ENCODE peak calls at places on chromosomes 1 and 21, in nine cellular contexts. B is transverse colon, M is HepG2, V is H1, L is stomach, I is SK-N-SH, H is GM12878, S is sigmoid colon, O is K562. G is an unnamed sample.

GRCh38 chr1:243642936-243643335 is 207.1 kb downstream of the AKT3 start:
- DNase-seq in B (no peak), M (no peak), V (no peak), L (no peak), I (no peak), H (no peak), S (no peak), O (no peak), G (no peak)

GRCh38 chr1:219542828-219543518 is 69.9 kb downstream of the ZC3H11B start:
- DNase-seq in B (no peak), M (no peak), V (no peak), L (no peak), I (no peak), H (no peak), S (no peak), O (no peak), G (no peak)

GRCh38 chr1:114088392-114089299 is 65.0 kb downstream of the SYT6 start:
- DNase-seq in B (no peak), M (no peak), V (no peak), L (no peak), I (peak), H (no peak), S (no peak), O (no peak), G (no peak)

GRCh38 chr1:61561666-61562065 is 163.3 kb downstream of the TM2D1 start:
- DNase-seq in B (no peak), M (no peak), V (no peak), L (no peak), I (no peak), H (no peak), S (no peak), O (no peak), G (no peak)

GRCh38 chr1:166972827-166973226 is 2.5 kb downstream of the ILDR2 start:
- DNase-seq in B (no peak), M (no peak), V (no peak), L (no peak), I (no peak), H (no peak), S (no peak), O (no peak), G (peak)

GRCh38 chr1:27403065-27403726 is 10.8 kb downstream of the GPR3 start:
- DNase-seq in B (peak), M (no peak), V (no peak), L (no peak), I (peak), H (no peak), S (peak), O (no peak), G (peak)

GRCh38 chr1:204077979-204078696 is 5.2 kb downstream of the SOX13 start:
- DNase-seq in B (no peak), M (peak), V (peak), L (peak), I (no peak), H (no peak), S (no peak), O (no peak), G (no peak)

GRCh38 chr1:42930178-42931107 is 28.2 kb downstream of the SLC2A1 start:
- DNase-seq in B (no peak), M (no peak), V (no peak), L (no peak), I (no peak), H (no peak), S (no peak), O (peak), G (no peak)

GRCh38 chr1:201468844-201469644 is at the start of gene PHLDA3:
- DNase-seq in B (peak), M (peak), V (peak), L (peak), I (peak), H (no peak), S (peak), O (peak), G (peak)

GRCh38 chr1:221069178-221069903 is 190.1 kb downstream of the HLX start:
- DNase-seq in B (no peak), M (no peak), V (no peak), L (no peak), I (no peak), H (peak), S (no peak), O (no peak), G (no peak)

GRCh38 chr1:168386949-168387586 is 106.4 kb downstream of the TBX19 start:
- DNase-seq in B (peak), M (no peak), V (no peak), L (peak), I (peak), H (no peak), S (peak), O (no peak), G (no peak)

GRCh38 chr1:107459204-107459904 is 318.5 kb downstream of the NTNG1 start:
- DNase-seq in B (no peak), M (no peak), V (no peak), L (no peak), I (no peak), H (no peak), S (no peak), O (no peak), G (no peak)

GRCh38 chr21:19340303-19340702 is 936.7 kb upstream of the TMPRSS15 start:
- DNase-seq in B (no peak), M (no peak), V (no peak), L (no peak), I (no peak), H (no peak), S (no peak), O (no peak), G (no peak)

GRCh38 chr1:9473032-9473792 is 66.1 kb upstream of the SLC25A33 start:
- DNase-seq in B (peak), M (no peak), V (no peak), L (peak), I (peak), H (no peak), S (peak), O (peak), G (no peak)

GRCh38 chr1:22291926-22292788 is 149.3 kb upstream of the WNT4 start:
- DNase-seq in B (no peak), M (no peak), V (no peak), L (peak), I (peak), H (no peak), S (no peak), O (no peak), G (no peak)

GRCh38 chr1:44619261-44619900 is 54.9 kb downstream of the TMEM53 start:
- DNase-seq in B (no peak), M (no peak), V (no peak), L (no peak), I (no peak), H (no peak), S (no peak), O (peak), G (no peak)

GRCh38 chr1:235923466-235924008 is 56.8 kb upstream of the LYST start:
- DNase-seq in B (peak), M (no peak), V (no peak), L (no peak), I (no peak), H (no peak), S (no peak), O (no peak), G (no peak)

GRCh38 chr1:158951956-158952355 is 20.6 kb downstream of the PYHIN1 start:
- DNase-seq in B (peak), M (no peak), V (no peak), L (no peak), I (no peak), H (peak), S (no peak), O (peak), G (no peak)

GRCh38 chr1:14500041-14500440 is 98.4 kb upstream of the KAZN start:
- DNase-seq in B (peak), M (no peak), V (no peak), L (no peak), I (no peak), H (no peak), S (no peak), O (no peak), G (no peak)

GRCh38 chr1:205678286-205679111 is 1.8 kb downstream of the SLC45A3 start:
- DNase-seq in B (no peak), M (no peak), V (no peak), L (no peak), I (no peak), H (no peak), S (no peak), O (peak), G (no peak)

GRCh38 chr1:50236656-50237055 is 127.9 kb downstream of the ELAVL4 start:
- DNase-seq in B (no peak), M (no peak), V (no peak), L (no peak), I (no peak), H (no peak), S (no peak), O (no peak), G (no peak)

GRCh38 chr1:198096390-198096789 is 60.4 kb upstream of the NEK7 start:
- DNase-seq in B (no peak), M (no peak), V (no peak), L (no peak), I (no peak), H (no peak), S (no peak), O (no peak), G (no peak)

GRCh38 chr1:197073978-197074377 is 6.9 kb upstream of the F13B start:
- DNase-seq in B (no peak), M (no peak), V (no peak), L (no peak), I (no peak), H (no peak), S (no peak), O (no peak), G (no peak)

GRCh38 chr1:8147922-8148321 is 121.8 kb upstream of the ERRFI1 start:
- DNase-seq in B (no peak), M (no peak), V (no peak), L (no peak), I (no peak), H (no peak), S (no peak), O (no peak), G (no peak)

DNA sequence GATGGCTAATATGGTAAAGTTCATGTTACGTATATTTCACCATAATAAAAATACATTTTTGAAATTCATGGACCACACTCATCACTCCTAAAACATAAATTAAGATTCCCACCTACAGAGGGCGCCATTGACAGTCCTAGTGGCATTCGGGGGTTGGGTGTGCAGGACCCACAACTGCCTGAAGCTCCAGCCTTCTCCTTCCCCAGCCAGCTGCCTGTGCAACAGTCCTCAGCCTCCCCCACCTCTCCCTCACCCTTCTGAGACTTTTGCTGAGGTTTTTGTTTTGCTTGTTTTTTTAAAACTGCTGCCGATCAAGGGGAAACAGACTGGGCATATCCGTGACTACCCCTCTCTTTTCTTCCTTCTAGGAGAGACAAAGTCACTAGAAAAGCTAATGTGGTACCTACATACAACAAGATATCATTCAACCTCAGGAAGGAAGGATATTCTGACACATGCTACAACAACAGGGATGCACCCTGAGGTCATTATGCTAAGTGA is 9.3 kb upstream of the EVA1C start:
- DNase-seq in B (peak), M (peak), V (no peak), L (peak), I (peak), H (peak), S (peak), O (peak), G (no peak)
- TF ChIP-seq POLR2AphosphoS5 in B (no peak), M (no peak), V (no peak), L (no peak), I (no peak), H (no peak), S (no peak), O (no peak), G (no peak)

DNA sequence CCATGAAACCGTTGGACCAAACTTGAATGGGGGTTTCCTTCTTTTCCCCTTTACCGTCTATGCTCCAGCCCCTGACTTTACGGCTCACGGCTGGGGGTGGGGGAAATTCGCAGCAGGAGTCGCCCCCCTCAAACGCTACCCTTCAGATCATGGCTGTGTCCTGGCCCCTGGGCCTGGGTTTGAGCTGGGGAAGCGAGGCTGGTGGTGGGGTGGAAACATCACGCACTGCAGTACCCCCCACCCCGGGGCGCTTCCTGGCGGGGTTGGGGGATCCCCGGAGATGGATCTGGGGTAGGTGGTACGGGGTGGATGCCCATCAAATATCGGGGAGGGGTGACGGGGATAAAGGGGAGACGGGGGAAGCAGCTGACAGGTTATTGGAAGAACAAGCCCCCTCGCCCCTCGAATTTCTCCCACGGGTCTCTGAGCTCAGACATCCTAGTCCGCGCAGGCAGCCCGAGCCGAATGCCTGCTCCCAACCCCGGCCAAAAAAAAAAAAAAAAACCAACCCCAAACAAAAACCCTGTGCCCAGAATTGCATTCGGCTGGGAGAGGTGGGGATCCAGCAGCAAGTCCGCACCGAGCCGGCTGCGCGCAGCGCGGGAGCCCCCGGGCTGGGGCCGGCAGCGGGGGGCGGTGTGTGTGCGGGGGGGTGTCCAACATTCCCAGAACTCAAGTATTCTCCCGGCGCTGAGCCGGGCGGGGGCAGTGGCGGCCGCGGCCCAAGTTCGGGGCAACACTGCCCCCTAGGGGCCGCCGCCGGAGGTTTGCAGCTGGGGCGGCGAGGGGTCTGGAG is 59.0 kb upstream of the ACOT11 start:
- DNase-seq in B (peak), M (peak), V (peak), L (peak), I (peak), H (no peak), S (peak), O (peak), G (peak)
- TF ChIP-seq EP300 in B (no peak), M (no peak), V (peak), L (no peak), I (no peak), H (no peak), S (no peak), O (peak), G (no peak)

GRCh38 chr1:39943471-39944290 is 11.3 kb upstream of the MFSD2A start:
- DNase-seq in B (no peak), M (no peak), V (no peak), L (no peak), I (no peak), H (no peak), S (no peak), O (no peak), G (no peak)
- TF ChIP-seq POLR2AphosphoS5 in B (no peak), M (no peak), V (no peak), L (no peak), I (no peak), H (no peak), S (no peak), O (no peak), G (no peak)

GRCh38 chr21:31558839-31559367 is 100.6 kb upstream of the SOD1 start:
- DNase-seq in B (peak), M (no peak), V (peak), L (peak), I (peak), H (peak), S (peak), O (no peak), G (peak)

GRCh38 chr21:31559368-31560119 is 99.9 kb upstream of the SOD1 start:
- DNase-seq in B (peak), M (no peak), V (peak), L (peak), I (peak), H (peak), S (peak), O (no peak), G (peak)

GRCh38 chr21:31557421-31557955 is 102.0 kb upstream of the SOD1 start:
- DNase-seq in B (no peak), M (no peak), V (no peak), L (peak), I (peak), H (no peak), S (no peak), O (no peak), G (no peak)

GRCh38 chr21:31556662-31557061 is 102.8 kb upstream of the SOD1 start:
- DNase-seq in B (no peak), M (no peak), V (no peak), L (no peak), I (no peak), H (no peak), S (no peak), O (no peak), G (no peak)

DNA sequence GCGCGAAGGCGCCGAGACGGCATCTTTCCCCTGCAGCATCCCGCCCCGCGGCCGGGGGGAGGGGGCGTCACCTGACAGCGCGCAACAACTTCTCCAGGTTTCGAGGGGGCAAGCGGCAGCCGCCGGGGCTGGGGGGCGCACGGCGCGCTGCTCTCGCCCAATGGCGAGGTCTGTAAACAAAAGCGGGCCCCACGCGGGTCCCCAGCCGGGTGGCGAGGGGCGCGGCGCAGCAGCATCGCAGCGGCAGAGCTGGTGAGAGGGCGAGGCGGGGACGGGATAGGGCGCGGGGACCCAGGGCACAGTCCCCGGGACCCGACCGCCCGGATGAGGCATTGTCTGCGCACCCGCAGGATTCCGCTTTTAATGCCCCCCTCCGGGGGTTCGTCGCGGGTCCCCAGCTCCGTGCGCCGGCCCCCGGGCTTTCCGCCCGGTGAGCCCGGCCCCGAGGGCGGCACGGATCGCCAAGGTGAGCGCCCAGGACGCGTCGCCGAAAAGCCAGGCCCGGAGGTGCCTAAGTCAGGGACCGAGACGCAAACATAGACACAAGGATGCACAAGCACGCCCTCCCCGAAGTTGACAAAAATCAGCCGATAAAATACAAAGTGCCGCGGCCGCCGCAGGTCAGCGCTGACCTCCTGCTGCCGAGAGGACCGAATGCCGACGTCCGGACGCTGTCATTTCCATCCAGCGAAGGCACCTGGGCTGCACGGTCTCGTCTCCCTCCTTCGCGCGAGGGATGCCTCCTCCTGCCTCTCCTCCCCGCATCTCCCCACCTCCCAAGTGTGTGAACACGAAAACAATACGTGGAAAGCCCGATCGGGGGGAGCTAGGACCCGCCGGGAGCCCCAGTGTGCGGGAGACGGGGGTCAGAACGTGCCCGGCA is 101.3 kb upstream of the SOD1 start:
- DNase-seq in B (peak), M (no peak), V (no peak), L (no peak), I (peak), H (no peak), S (no peak), O (no peak), G (no peak)
- TF ChIP-seq EP300 in B (no peak), M (no peak), V (no peak), L (no peak), I (no peak), H (no peak), S (no peak), O (no peak), G (no peak)

DNA sequence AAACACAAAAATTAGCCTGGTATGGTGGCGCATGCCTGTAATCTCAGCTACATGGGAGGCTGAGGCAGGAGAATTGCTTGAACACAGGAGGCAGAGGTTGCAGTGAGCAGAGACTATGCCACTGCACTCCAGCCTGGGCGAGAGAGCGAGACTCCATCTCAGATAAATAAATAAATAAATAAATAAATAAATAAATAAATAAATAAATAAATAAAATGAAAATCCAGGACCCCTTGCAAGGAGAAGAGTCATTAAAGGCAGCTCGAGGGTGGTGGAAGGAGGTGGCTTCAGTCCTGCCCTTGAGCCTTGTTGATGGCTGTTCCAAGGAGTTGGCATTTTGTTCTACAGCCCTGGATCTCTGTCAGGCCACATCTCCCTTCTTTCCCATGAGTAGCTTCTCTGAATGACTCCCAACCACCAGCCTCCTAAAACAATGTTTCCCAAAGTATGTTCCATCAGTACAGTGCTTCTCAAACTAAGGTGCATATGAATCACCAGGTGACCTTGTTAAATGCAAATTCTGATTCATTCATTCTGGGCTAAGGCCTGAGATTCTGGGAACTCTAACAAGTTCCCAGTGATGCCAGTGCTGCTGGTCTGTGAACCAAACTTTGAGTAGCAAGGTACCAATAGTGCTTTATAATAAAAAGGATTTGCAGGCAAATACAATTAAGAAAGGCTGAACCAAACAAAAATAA is 99.0 kb downstream of the KCNN3 start:
- DNase-seq in B (no peak), M (no peak), V (no peak), L (no peak), I (no peak), H (no peak), S (peak), O (no peak), G (no peak)
- TF ChIP-seq POLR2AphosphoS5 in B (no peak), M (no peak), V (no peak), L (no peak), I (no peak), H (no peak), S (no peak), O (no peak), G (no peak)

DNA sequence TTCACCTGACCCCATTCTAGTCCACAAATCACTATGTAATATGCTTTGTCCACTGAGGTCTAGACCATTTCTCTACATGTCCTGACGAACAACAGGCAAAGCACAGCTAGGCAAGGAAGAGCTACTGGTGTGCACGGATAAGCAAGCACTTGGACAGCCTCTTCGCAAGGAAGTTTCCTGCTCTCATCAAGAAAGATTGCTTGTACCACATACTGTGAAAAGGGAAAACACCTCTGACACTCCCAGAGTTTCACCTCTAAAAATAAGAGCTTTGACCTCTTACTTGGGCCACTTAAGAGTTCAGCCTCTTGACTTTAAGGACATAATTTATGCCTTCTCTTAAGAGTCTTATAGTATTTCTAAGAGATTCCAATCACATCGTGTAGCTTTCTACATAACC is 36.0 kb upstream of the LPAR3 start:
- DNase-seq in B (no peak), M (no peak), V (no peak), L (no peak), I (no peak), H (no peak), S (no peak), O (no peak), G (no peak)
- TF ChIP-seq EP300 in B (no peak), M (no peak), V (no peak), L (no peak), I (no peak), H (no peak), S (no peak), O (no peak), G (no peak)

G was measured in esophagus muscularis mucosa.